ENCODE peak calls at places on chromosomes 11 and 22, in nine cellular contexts. One of them, this sample, is unnamed.

GRCh38 chr11:102722804-102723203 is 1.9 kb downstream of the MMP8 start:
- DNase-seq in adipocyte: no peak
- DNase-seq in astrocyte of the cerebellum: no peak
- DNase-seq in uterus: no peak
- DNase-seq in ovary: no peak
- DNase-seq in cardiac muscle cell: no peak
- DNase-seq in MM.1S: no peak
- DNase-seq in GM23338: no peak
- DNase-seq in fibroblast of lung: no peak
- DNase-seq in this sample: no peak

GRCh38 chr22:49514656-49515055 is 313.0 kb downstream of the BRD1 start:
- DNase-seq in adipocyte: no peak
- DNase-seq in astrocyte of the cerebellum: no peak
- DNase-seq in uterus: no peak
- DNase-seq in ovary: no peak
- DNase-seq in cardiac muscle cell: no peak
- DNase-seq in MM.1S: no peak
- DNase-seq in GM23338: no peak
- DNase-seq in fibroblast of lung: no peak
- DNase-seq in this sample: no peak

GRCh38 chr11:2893021-2893528 is 7.5 kb upstream of the CDKN1C start:
- DNase-seq in adipocyte: no peak
- DNase-seq in astrocyte of the cerebellum: no peak
- DNase-seq in uterus: no peak
- DNase-seq in ovary: peak; percentile 41
- DNase-seq in cardiac muscle cell: no peak
- DNase-seq in MM.1S: no peak
- DNase-seq in GM23338: no peak
- DNase-seq in fibroblast of lung: no peak
- DNase-seq in this sample: no peak

GRCh38 chr22:45671051-45671782 is 417 bp upstream of the ATXN10 start:
- DNase-seq in adipocyte: peak; percentile 53
- DNase-seq in astrocyte of the cerebellum: no peak
- DNase-seq in uterus: no peak
- DNase-seq in ovary: peak; percentile 77
- DNase-seq in cardiac muscle cell: no peak
- DNase-seq in MM.1S: no peak
- DNase-seq in GM23338: peak; percentile 96
- DNase-seq in fibroblast of lung: no peak
- DNase-seq in this sample: no peak

GRCh38 chr11:8332196-8332595 is 68.5 kb upstream of the LMO1 start:
- DNase-seq in adipocyte: no peak
- DNase-seq in astrocyte of the cerebellum: no peak
- DNase-seq in uterus: no peak
- DNase-seq in ovary: no peak
- DNase-seq in cardiac muscle cell: no peak
- DNase-seq in MM.1S: no peak
- DNase-seq in GM23338: no peak
- DNase-seq in fibroblast of lung: no peak
- DNase-seq in this sample: no peak

GRCh38 chr22:32144875-32145274 is 14.2 kb downstream of the C22orf42 start:
- DNase-seq in adipocyte: no peak
- DNase-seq in astrocyte of the cerebellum: no peak
- DNase-seq in uterus: no peak
- DNase-seq in ovary: no peak
- DNase-seq in cardiac muscle cell: no peak
- DNase-seq in MM.1S: no peak
- DNase-seq in GM23338: no peak
- DNase-seq in fibroblast of lung: no peak
- DNase-seq in this sample: no peak

GRCh38 chr11:78310500-78310909 is 107.1 kb downstream of the GAB2 start:
- DNase-seq in adipocyte: no peak
- DNase-seq in astrocyte of the cerebellum: peak; percentile 16
- DNase-seq in uterus: peak; percentile 46
- DNase-seq in ovary: peak; percentile 66
- DNase-seq in cardiac muscle cell: peak; percentile 62
- DNase-seq in MM.1S: peak; percentile 96
- DNase-seq in GM23338: no peak
- DNase-seq in fibroblast of lung: peak; percentile 49
- DNase-seq in this sample: no peak

GRCh38 chr11:30861506-30861905 is 275.4 kb upstream of the MPPED2 start:
- DNase-seq in adipocyte: no peak
- DNase-seq in astrocyte of the cerebellum: no peak
- DNase-seq in uterus: no peak
- DNase-seq in ovary: no peak
- DNase-seq in cardiac muscle cell: no peak
- DNase-seq in MM.1S: no peak
- DNase-seq in GM23338: no peak
- DNase-seq in fibroblast of lung: no peak
- DNase-seq in this sample: no peak

GRCh38 chr11:72378704-72379383 is 55.5 kb downstream of the CLPB start:
- DNase-seq in adipocyte: no peak
- DNase-seq in astrocyte of the cerebellum: peak; percentile 62
- DNase-seq in uterus: peak; percentile 53
- DNase-seq in ovary: peak; percentile 81
- DNase-seq in cardiac muscle cell: peak; percentile 62
- DNase-seq in MM.1S: no peak
- DNase-seq in GM23338: no peak
- DNase-seq in fibroblast of lung: peak; percentile 54
- DNase-seq in this sample: no peak

GRCh38 chr11:10294289-10294953 is 402 bp upstream of the SBF2 start:
- DNase-seq in adipocyte: peak; percentile 91
- DNase-seq in astrocyte of the cerebellum: no peak
- DNase-seq in uterus: peak; percentile 66
- DNase-seq in ovary: peak; percentile 74
- DNase-seq in cardiac muscle cell: peak; percentile 83
- DNase-seq in MM.1S: no peak
- DNase-seq in GM23338: peak; percentile 62
- DNase-seq in fibroblast of lung: peak; percentile 47
- DNase-seq in this sample: no peak

GRCh38 chr22:17795661-17796548 is 21.6 kb upstream of the BID start:
- DNase-seq in adipocyte: no peak
- DNase-seq in astrocyte of the cerebellum: no peak
- DNase-seq in uterus: no peak
- DNase-seq in ovary: no peak
- DNase-seq in cardiac muscle cell: no peak
- DNase-seq in MM.1S: no peak
- DNase-seq in GM23338: no peak
- DNase-seq in fibroblast of lung: no peak
- DNase-seq in this sample: no peak

GRCh38 chr11:64074239-64074638 is 38.5 kb downstream of the FLRT1 start:
- DNase-seq in adipocyte: no peak
- DNase-seq in astrocyte of the cerebellum: no peak
- DNase-seq in uterus: no peak
- DNase-seq in ovary: no peak
- DNase-seq in cardiac muscle cell: peak; percentile 38
- DNase-seq in MM.1S: no peak
- DNase-seq in GM23338: no peak
- DNase-seq in fibroblast of lung: no peak
- DNase-seq in this sample: no peak

GRCh38 chr22:36439481-36440271 is 41.8 kb downstream of the TXN2 start:
- DNase-seq in adipocyte: peak; percentile 93
- DNase-seq in astrocyte of the cerebellum: peak; percentile 59
- DNase-seq in uterus: peak; percentile 86
- DNase-seq in ovary: peak; percentile 80
- DNase-seq in cardiac muscle cell: peak; percentile 93
- DNase-seq in MM.1S: no peak
- DNase-seq in GM23338: no peak
- DNase-seq in fibroblast of lung: peak; percentile 98
- DNase-seq in this sample: peak; percentile 21

GRCh38 chr11:113317297-113317696 is 2.9 kb downstream of the TTC12 start:
- DNase-seq in adipocyte: no peak
- DNase-seq in astrocyte of the cerebellum: no peak
- DNase-seq in uterus: no peak
- DNase-seq in ovary: no peak
- DNase-seq in cardiac muscle cell: no peak
- DNase-seq in MM.1S: no peak
- DNase-seq in GM23338: no peak
- DNase-seq in fibroblast of lung: no peak
- DNase-seq in this sample: no peak

GRCh38 chr11:36492724-36493304 is 17.3 kb downstream of the TRAF6 start:
- DNase-seq in adipocyte: peak; percentile 78
- DNase-seq in astrocyte of the cerebellum: no peak
- DNase-seq in uterus: no peak
- DNase-seq in ovary: no peak
- DNase-seq in cardiac muscle cell: peak; percentile 71
- DNase-seq in MM.1S: peak; percentile 43
- DNase-seq in GM23338: peak; percentile 73
- DNase-seq in fibroblast of lung: peak; percentile 43
- DNase-seq in this sample: no peak

GRCh38 chr22:33272180-33272579 is 214.0 kb upstream of the SYN3 start:
- DNase-seq in adipocyte: no peak
- DNase-seq in astrocyte of the cerebellum: no peak
- DNase-seq in uterus: no peak
- DNase-seq in ovary: no peak
- DNase-seq in cardiac muscle cell: no peak
- DNase-seq in MM.1S: no peak
- DNase-seq in GM23338: no peak
- DNase-seq in fibroblast of lung: no peak
- DNase-seq in this sample: no peak

GRCh38 chr11:77361184-77361583 is 59.7 kb upstream of the GDPD4 start:
- DNase-seq in adipocyte: peak; percentile 40
- DNase-seq in astrocyte of the cerebellum: peak; percentile 37
- DNase-seq in uterus: no peak
- DNase-seq in ovary: no peak
- DNase-seq in cardiac muscle cell: peak; percentile 32
- DNase-seq in MM.1S: no peak
- DNase-seq in GM23338: peak; percentile 79
- DNase-seq in fibroblast of lung: peak; percentile 87
- DNase-seq in this sample: peak; percentile 43

GRCh38 chr22:47788461-47788860 is 1026.0 kb downstream of the TBC1D22A start:
- DNase-seq in adipocyte: no peak
- DNase-seq in astrocyte of the cerebellum: no peak
- DNase-seq in uterus: no peak
- DNase-seq in ovary: no peak
- DNase-seq in cardiac muscle cell: no peak
- DNase-seq in MM.1S: no peak
- DNase-seq in GM23338: no peak
- DNase-seq in fibroblast of lung: no peak
- DNase-seq in this sample: no peak

GRCh38 chr11:12006552-12007229 is 1.7 kb downstream of the DKK3 start:
- DNase-seq in adipocyte: no peak
- DNase-seq in astrocyte of the cerebellum: no peak
- DNase-seq in uterus: no peak
- DNase-seq in ovary: no peak
- DNase-seq in cardiac muscle cell: no peak
- DNase-seq in MM.1S: no peak
- DNase-seq in GM23338: no peak
- DNase-seq in fibroblast of lung: no peak
- DNase-seq in this sample: no peak

GRCh38 chr22:28279888-28280287 is 360.8 kb upstream of the PITPNB start:
- DNase-seq in adipocyte: peak; percentile 75
- DNase-seq in astrocyte of the cerebellum: no peak
- DNase-seq in uterus: no peak
- DNase-seq in ovary: no peak
- DNase-seq in cardiac muscle cell: no peak
- DNase-seq in MM.1S: no peak
- DNase-seq in GM23338: no peak
- DNase-seq in fibroblast of lung: no peak
- DNase-seq in this sample: no peak

GRCh38 chr22:20646377-20646776 is 127.5 kb upstream of the SERPIND1 start:
- DNase-seq in adipocyte: no peak
- DNase-seq in astrocyte of the cerebellum: no peak
- DNase-seq in uterus: no peak
- DNase-seq in ovary: no peak
- DNase-seq in cardiac muscle cell: no peak
- DNase-seq in MM.1S: no peak
- DNase-seq in GM23338: no peak
- DNase-seq in fibroblast of lung: no peak
- DNase-seq in this sample: no peak

GRCh38 chr11:43574949-43575915 is 105.3 kb upstream of the HSD17B12 start:
- DNase-seq in adipocyte: peak; percentile 59
- DNase-seq in astrocyte of the cerebellum: no peak
- DNase-seq in uterus: no peak
- DNase-seq in ovary: peak; percentile 45
- DNase-seq in cardiac muscle cell: peak; percentile 70
- DNase-seq in MM.1S: no peak
- DNase-seq in GM23338: peak; percentile 60
- DNase-seq in fibroblast of lung: peak; percentile 58
- DNase-seq in this sample: no peak
- H3K4me3 ChIP-seq in adipocyte: peak overlapping the region; percentile 79
- H3K4me3 ChIP-seq in astrocyte of the cerebellum: peak overlapping the region; percentile 19
- H3K4me3 ChIP-seq in uterus: no peak overlapping the region
- H3K4me3 ChIP-seq in ovary: no peak overlapping the region
- H3K4me3 ChIP-seq in cardiac muscle cell: peak overlapping the region; percentile 44
- H3K4me3 ChIP-seq in MM.1S: no peak overlapping the region
- H3K4me3 ChIP-seq in GM23338: peak overlapping the region; percentile 72
- H3K4me3 ChIP-seq in fibroblast of lung: peak overlapping the region; percentile 32
- H3K4me3 ChIP-seq in this sample: peak overlapping the region; percentile 42

GRCh38 chr22:44455963-44456358 is 42.1 kb downstream of the RTL6 start:
- DNase-seq in adipocyte: no peak
- DNase-seq in astrocyte of the cerebellum: no peak
- DNase-seq in uterus: no peak
- DNase-seq in ovary: no peak
- DNase-seq in cardiac muscle cell: no peak
- DNase-seq in MM.1S: no peak
- DNase-seq in GM23338: no peak
- DNase-seq in fibroblast of lung: no peak
- DNase-seq in this sample: no peak
- H3K4me3 ChIP-seq in adipocyte: no peak overlapping the region
- H3K4me3 ChIP-seq in astrocyte of the cerebellum: no peak overlapping the region
- H3K4me3 ChIP-seq in uterus: no peak overlapping the region
- H3K4me3 ChIP-seq in ovary: no peak overlapping the region
- H3K4me3 ChIP-seq in cardiac muscle cell: no peak overlapping the region
- H3K4me3 ChIP-seq in MM.1S: peak overlapping the region; percentile 11
- H3K4me3 ChIP-seq in GM23338: no peak overlapping the region
- H3K4me3 ChIP-seq in fibroblast of lung: no peak overlapping the region
- H3K4me3 ChIP-seq in this sample: no peak overlapping the region

DNA sequence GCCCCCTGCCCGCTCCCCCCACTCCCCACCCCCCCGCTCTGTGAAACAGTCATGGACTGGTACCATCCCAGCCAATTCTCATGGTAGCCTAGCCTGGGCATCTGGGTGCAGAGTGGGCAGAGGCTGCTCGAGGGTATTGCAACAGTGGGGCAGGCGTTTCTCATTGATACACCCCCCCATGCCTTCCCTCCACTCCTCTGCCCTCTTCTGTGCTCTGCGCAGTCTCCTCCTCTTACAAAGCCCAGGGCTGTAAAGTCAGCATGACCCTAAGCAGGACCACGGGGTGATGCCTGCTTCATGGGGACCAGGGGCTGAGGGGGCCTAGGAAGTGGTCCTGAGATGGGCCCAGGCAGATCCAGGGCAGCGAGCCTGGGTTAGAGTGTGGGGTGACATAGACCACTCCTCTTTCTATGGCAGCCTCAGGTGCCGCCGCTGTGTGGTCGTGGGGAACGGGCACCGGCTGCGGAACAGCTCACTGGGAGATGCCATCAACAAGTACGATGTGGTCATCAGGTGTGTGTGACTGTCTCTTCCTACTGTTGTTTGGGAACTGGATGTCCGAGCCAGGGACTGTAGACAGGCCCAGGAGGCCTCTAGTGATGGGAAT is 52.3 kb downstream of the ST3GAL4 start:
- DNase-seq in adipocyte: no peak
- DNase-seq in astrocyte of the cerebellum: no peak
- DNase-seq in uterus: no peak
- DNase-seq in ovary: no peak
- DNase-seq in cardiac muscle cell: no peak
- DNase-seq in MM.1S: no peak
- DNase-seq in GM23338: no peak
- DNase-seq in fibroblast of lung: no peak
- DNase-seq in this sample: no peak
- H3K4me3 ChIP-seq in adipocyte: no peak overlapping the region
- H3K4me3 ChIP-seq in astrocyte of the cerebellum: no peak overlapping the region
- H3K4me3 ChIP-seq in uterus: no peak overlapping the region
- H3K4me3 ChIP-seq in ovary: no peak overlapping the region
- H3K4me3 ChIP-seq in cardiac muscle cell: no peak overlapping the region
- H3K4me3 ChIP-seq in MM.1S: no peak overlapping the region
- H3K4me3 ChIP-seq in GM23338: no peak overlapping the region
- H3K4me3 ChIP-seq in fibroblast of lung: no peak overlapping the region
- H3K4me3 ChIP-seq in this sample: no peak overlapping the region

GRCh38 chr22:39388261-39389011 is 11.1 kb upstream of the TAB1 start:
- DNase-seq in adipocyte: peak; percentile 78
- DNase-seq in astrocyte of the cerebellum: peak; percentile 53
- DNase-seq in uterus: peak; percentile 80
- DNase-seq in ovary: peak; percentile 92
- DNase-seq in cardiac muscle cell: peak; percentile 92
- DNase-seq in MM.1S: peak; percentile 96
- DNase-seq in GM23338: peak; percentile 99
- DNase-seq in fibroblast of lung: peak; percentile 81
- DNase-seq in this sample: peak; percentile 55
- H3K4me3 ChIP-seq in adipocyte: peak overlapping the region; percentile 76
- H3K4me3 ChIP-seq in astrocyte of the cerebellum: peak overlapping the region; percentile 53
- H3K4me3 ChIP-seq in uterus: peak overlapping the region; percentile 42
- H3K4me3 ChIP-seq in ovary: peak overlapping the region; percentile 48
- H3K4me3 ChIP-seq in cardiac muscle cell: peak overlapping the region; percentile 40
- H3K4me3 ChIP-seq in MM.1S: peak overlapping the region; percentile 81
- H3K4me3 ChIP-seq in GM23338: peak overlapping the region; percentile 71
- H3K4me3 ChIP-seq in fibroblast of lung: peak overlapping the region; percentile 48
- H3K4me3 ChIP-seq in this sample: peak overlapping the region; percentile 64